ENCODE peak calls at places on chromosomes 12 and 14, in six cellular contexts. One of them, this sample, is unnamed.

GRCh38 chr14:58899317-58899713 is 261.6 kb downstream of the DACT1 start:
- ATAC-seq in upper lobe of left lung: no peak
- ATAC-seq in A549: peak; percentile 79
- ATAC-seq in K562: no peak
- ATAC-seq in HepG2: no peak
- ATAC-seq in GM12878: no peak
- ATAC-seq in this sample: peak; percentile 76

GRCh38 chr12:3933074-3933818 is 60.0 kb upstream of the PARP11 start:
- ATAC-seq in upper lobe of left lung: no peak
- ATAC-seq in A549: no peak
- ATAC-seq in K562: no peak
- ATAC-seq in HepG2: no peak
- ATAC-seq in GM12878: no peak
- ATAC-seq in this sample: no peak

GRCh38 chr12:106564678-106565329 is 18.0 kb upstream of the RFX4 start:
- ATAC-seq in GM12878: no peak
- ATAC-seq in K562: no peak
- ATAC-seq in A549: no peak
- ATAC-seq in upper lobe of left lung: no peak
- ATAC-seq in HepG2: no peak
- ATAC-seq in this sample: no peak

GRCh38 chr12:4530982-4531586 is 7.6 kb upstream of the RAD51AP1 start:
- ATAC-seq in GM12878: no peak
- ATAC-seq in K562: no peak
- ATAC-seq in upper lobe of left lung: no peak
- ATAC-seq in HepG2: no peak
- ATAC-seq in A549: no peak
- ATAC-seq in this sample: no peak

GRCh38 chr14:92877757-92878431 is 45.1 kb upstream of the CHGA start:
- ATAC-seq in K562: no peak
- ATAC-seq in GM12878: no peak
- ATAC-seq in A549: no peak
- ATAC-seq in HepG2: peak; percentile 95
- ATAC-seq in upper lobe of left lung: no peak
- ATAC-seq in this sample: peak; percentile 85

GRCh38 chr12:26112703-26113147 is 12.1 kb downstream of the BHLHE41 start:
- ATAC-seq in HepG2: no peak
- ATAC-seq in K562: no peak
- ATAC-seq in A549: no peak
- ATAC-seq in GM12878: no peak
- ATAC-seq in upper lobe of left lung: no peak
- ATAC-seq in this sample: no peak

GRCh38 chr12:12210983-12211382 is 55.9 kb downstream of the LRP6 start:
- ATAC-seq in GM12878: peak; percentile 89
- ATAC-seq in upper lobe of left lung: no peak
- ATAC-seq in K562: no peak
- ATAC-seq in HepG2: no peak
- ATAC-seq in A549: no peak
- ATAC-seq in this sample: no peak

GRCh38 chr14:79395061-79395460 is 816.2 kb downstream of the DIO2 start:
- ATAC-seq in HepG2: no peak
- ATAC-seq in A549: no peak
- ATAC-seq in upper lobe of left lung: no peak
- ATAC-seq in K562: no peak
- ATAC-seq in GM12878: no peak
- ATAC-seq in this sample: no peak

GRCh38 chr12:120067901-120068300 is 48.7 kb downstream of the RAB35 start:
- ATAC-seq in GM12878: no peak
- ATAC-seq in A549: no peak
- ATAC-seq in K562: no peak
- ATAC-seq in HepG2: no peak
- ATAC-seq in upper lobe of left lung: no peak
- ATAC-seq in this sample: no peak

GRCh38 chr14:73237219-73237785 is at the start of gene PAPLN:
- ATAC-seq in GM12878: peak; percentile 65
- ATAC-seq in K562: no peak
- ATAC-seq in HepG2: no peak
- ATAC-seq in A549: peak; percentile 70
- ATAC-seq in upper lobe of left lung: no peak
- ATAC-seq in this sample: peak; percentile 50

GRCh38 chr14:51382506-51382905 is 142.5 kb downstream of the TMX1 start:
- ATAC-seq in K562: no peak
- ATAC-seq in A549: no peak
- ATAC-seq in HepG2: no peak
- ATAC-seq in GM12878: no peak
- ATAC-seq in upper lobe of left lung: peak; percentile 73
- ATAC-seq in this sample: no peak

DNA sequence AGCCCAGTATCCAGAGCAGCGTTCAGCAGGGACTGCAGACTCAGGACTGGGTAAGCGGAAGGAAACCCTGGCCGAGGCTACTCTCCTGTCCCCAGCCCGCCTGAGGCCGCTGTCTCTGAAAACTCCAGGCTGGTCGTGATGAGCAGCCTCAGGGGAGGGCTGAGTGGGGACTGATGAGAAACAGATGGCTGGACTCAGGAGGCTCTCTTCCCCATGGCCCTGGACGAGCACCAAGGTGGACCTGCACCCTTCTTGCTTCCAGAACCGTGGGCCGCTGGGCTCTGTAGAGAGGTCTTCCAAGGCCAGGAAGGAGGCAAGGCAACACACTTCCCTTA is 1.1 kb downstream of the TEX22 start:
- ATAC-seq in upper lobe of left lung: no peak
- ATAC-seq in GM12878: no peak
- ATAC-seq in HepG2: no peak
- ATAC-seq in A549: no peak
- ATAC-seq in K562: no peak
- ATAC-seq in this sample: no peak
- H3K4me3 ChIP-seq in upper lobe of left lung: peak overlapping the region; percentile 94
- H3K4me3 ChIP-seq in GM12878: peak overlapping the region; percentile 88
- H3K4me3 ChIP-seq in HepG2: peak overlapping the region; percentile 98
- H3K4me3 ChIP-seq in A549: peak overlapping the region; percentile 100
- H3K4me3 ChIP-seq in K562: peak overlapping the region; percentile 71
- H3K4me3 ChIP-seq in this sample: peak overlapping the region; percentile 92

GRCh38 chr12:115859231-115859630 is 418.3 kb downstream of the MED13L start:
- ATAC-seq in upper lobe of left lung: no peak
- ATAC-seq in HepG2: no peak
- ATAC-seq in A549: no peak
- ATAC-seq in GM12878: no peak
- ATAC-seq in K562: no peak
- ATAC-seq in this sample: no peak

GRCh38 chr12:115857160-115857920 is 420.2 kb downstream of the MED13L start:
- ATAC-seq in A549: peak; percentile 77
- ATAC-seq in HepG2: peak; percentile 63
- ATAC-seq in K562: no peak
- ATAC-seq in GM12878: no peak
- ATAC-seq in upper lobe of left lung: no peak
- ATAC-seq in this sample: no peak

GRCh38 chr12:115852054-115852453 is 425.4 kb downstream of the MED13L start:
- ATAC-seq in K562: no peak
- ATAC-seq in A549: no peak
- ATAC-seq in GM12878: no peak
- ATAC-seq in upper lobe of left lung: no peak
- ATAC-seq in HepG2: no peak
- ATAC-seq in this sample: no peak

GRCh38 chr12:115860619-115861018 is 416.9 kb downstream of the MED13L start:
- ATAC-seq in K562: no peak
- ATAC-seq in GM12878: no peak
- ATAC-seq in A549: no peak
- ATAC-seq in upper lobe of left lung: no peak
- ATAC-seq in HepG2: no peak
- ATAC-seq in this sample: no peak

GRCh38 chr12:115857923-115858322 is 419.6 kb downstream of the MED13L start:
- ATAC-seq in GM12878: no peak
- ATAC-seq in upper lobe of left lung: no peak
- ATAC-seq in K562: no peak
- ATAC-seq in HepG2: no peak
- ATAC-seq in A549: peak; percentile 43
- ATAC-seq in this sample: no peak
- TF ChIP-seq EP300 in GM12878: no peak
- TF ChIP-seq EP300 in upper lobe of left lung: no peak
- TF ChIP-seq EP300 in K562: no peak
- TF ChIP-seq EP300 in HepG2: no peak
- TF ChIP-seq EP300 in A549: no peak
- TF ChIP-seq EP300 in this sample: no peak

DNA sequence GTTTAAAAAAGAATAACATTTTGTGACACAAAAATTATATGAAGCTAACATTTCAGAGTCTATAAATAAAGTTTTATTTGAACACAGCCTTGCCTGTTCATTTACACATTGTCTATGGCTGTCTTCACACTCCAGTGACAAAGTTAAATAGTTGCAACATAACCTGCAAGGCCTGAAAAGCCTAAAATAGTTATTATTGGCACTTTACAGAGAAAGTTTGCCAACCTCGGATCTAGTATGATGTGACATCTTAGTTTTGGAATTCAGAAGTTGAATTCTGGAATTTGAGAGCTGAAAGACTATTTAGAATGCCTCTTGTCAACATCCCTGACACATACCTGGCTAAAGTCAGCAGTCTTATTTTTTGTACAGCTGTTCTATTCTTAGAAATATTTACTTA is 68.3 kb downstream of the DYRK2 start:
- ATAC-seq in upper lobe of left lung: peak; percentile 56
- ATAC-seq in K562: no peak
- ATAC-seq in A549: no peak
- ATAC-seq in GM12878: no peak
- ATAC-seq in HepG2: no peak
- ATAC-seq in this sample: peak; percentile 93
- H3K4me3 ChIP-seq in upper lobe of left lung: no peak overlapping the region
- H3K4me3 ChIP-seq in K562: no peak overlapping the region
- H3K4me3 ChIP-seq in A549: no peak overlapping the region
- H3K4me3 ChIP-seq in GM12878: no peak overlapping the region
- H3K4me3 ChIP-seq in HepG2: no peak overlapping the region
- H3K4me3 ChIP-seq in this sample: no peak overlapping the region

GRCh38 chr14:81314443-81315175 is 85.5 kb downstream of the STON2 start:
- ATAC-seq in K562: no peak
- ATAC-seq in GM12878: no peak
- ATAC-seq in A549: no peak
- ATAC-seq in upper lobe of left lung: no peak
- ATAC-seq in HepG2: no peak
- ATAC-seq in this sample: no peak
- TF ChIP-seq EP300 in K562: no peak
- TF ChIP-seq EP300 in GM12878: no peak
- TF ChIP-seq EP300 in A549: no peak
- TF ChIP-seq EP300 in upper lobe of left lung: no peak
- TF ChIP-seq EP300 in HepG2: no peak
- TF ChIP-seq EP300 in this sample: no peak

GRCh38 chr12:129901256-129901655 is 2.6 kb downstream of the TMEM132D start:
- ATAC-seq in HepG2: no peak
- ATAC-seq in K562: no peak
- ATAC-seq in GM12878: no peak
- ATAC-seq in upper lobe of left lung: no peak
- ATAC-seq in A549: no peak
- ATAC-seq in this sample: no peak

GRCh38 chr12:129902371-129903091 is 1.3 kb downstream of the TMEM132D start:
- ATAC-seq in HepG2: no peak
- ATAC-seq in K562: no peak
- ATAC-seq in upper lobe of left lung: no peak
- ATAC-seq in GM12878: no peak
- ATAC-seq in A549: no peak
- ATAC-seq in this sample: no peak

GRCh38 chr12:129903092-129903945 is 506 bp downstream of the TMEM132D start:
- ATAC-seq in HepG2: no peak
- ATAC-seq in GM12878: no peak
- ATAC-seq in upper lobe of left lung: no peak
- ATAC-seq in K562: no peak
- ATAC-seq in A549: no peak
- ATAC-seq in this sample: no peak

GRCh38 chr12:129900306-129900705 is 3.5 kb downstream of the TMEM132D start:
- ATAC-seq in A549: no peak
- ATAC-seq in GM12878: no peak
- ATAC-seq in upper lobe of left lung: no peak
- ATAC-seq in HepG2: no peak
- ATAC-seq in K562: no peak
- ATAC-seq in this sample: no peak

GRCh38 chr12:129903956-129904769 is at the start of gene TMEM132D:
- ATAC-seq in upper lobe of left lung: no peak
- ATAC-seq in A549: no peak
- ATAC-seq in GM12878: no peak
- ATAC-seq in K562: no peak
- ATAC-seq in HepG2: no peak
- ATAC-seq in this sample: no peak
- H3K4me3 ChIP-seq in upper lobe of left lung: no peak within 1 kb of the TSS
- H3K4me3 ChIP-seq in A549: no peak within 1 kb of the TSS
- H3K4me3 ChIP-seq in GM12878: no peak within 1 kb of the TSS
- H3K4me3 ChIP-seq in K562: no peak within 1 kb of the TSS
- H3K4me3 ChIP-seq in HepG2: no peak within 1 kb of the TSS
- H3K4me3 ChIP-seq in this sample: no peak within 1 kb of the TSS

GRCh38 chr12:94208433-94208921 is 60.1 kb downstream of the PLXNC1 start:
- ATAC-seq in K562: peak; percentile 73
- ATAC-seq in HepG2: no peak
- ATAC-seq in GM12878: peak; percentile 68
- ATAC-seq in upper lobe of left lung: no peak
- ATAC-seq in A549: no peak
- ATAC-seq in this sample: peak; percentile 51

GRCh38 chr12:94205738-94206310 is 57.4 kb downstream of the PLXNC1 start:
- ATAC-seq in K562: no peak
- ATAC-seq in A549: no peak
- ATAC-seq in HepG2: no peak
- ATAC-seq in upper lobe of left lung: no peak
- ATAC-seq in GM12878: peak; percentile 16
- ATAC-seq in this sample: no peak

GRCh38 chr12:94206886-94207285 is 58.5 kb downstream of the PLXNC1 start:
- ATAC-seq in upper lobe of left lung: no peak
- ATAC-seq in A549: no peak
- ATAC-seq in HepG2: no peak
- ATAC-seq in K562: no peak
- ATAC-seq in GM12878: no peak
- ATAC-seq in this sample: no peak

GRCh38 chr12:94209240-94209639 is 60.9 kb downstream of the PLXNC1 start:
- ATAC-seq in A549: no peak
- ATAC-seq in HepG2: no peak
- ATAC-seq in GM12878: no peak
- ATAC-seq in upper lobe of left lung: no peak
- ATAC-seq in K562: no peak
- ATAC-seq in this sample: no peak

DNA sequence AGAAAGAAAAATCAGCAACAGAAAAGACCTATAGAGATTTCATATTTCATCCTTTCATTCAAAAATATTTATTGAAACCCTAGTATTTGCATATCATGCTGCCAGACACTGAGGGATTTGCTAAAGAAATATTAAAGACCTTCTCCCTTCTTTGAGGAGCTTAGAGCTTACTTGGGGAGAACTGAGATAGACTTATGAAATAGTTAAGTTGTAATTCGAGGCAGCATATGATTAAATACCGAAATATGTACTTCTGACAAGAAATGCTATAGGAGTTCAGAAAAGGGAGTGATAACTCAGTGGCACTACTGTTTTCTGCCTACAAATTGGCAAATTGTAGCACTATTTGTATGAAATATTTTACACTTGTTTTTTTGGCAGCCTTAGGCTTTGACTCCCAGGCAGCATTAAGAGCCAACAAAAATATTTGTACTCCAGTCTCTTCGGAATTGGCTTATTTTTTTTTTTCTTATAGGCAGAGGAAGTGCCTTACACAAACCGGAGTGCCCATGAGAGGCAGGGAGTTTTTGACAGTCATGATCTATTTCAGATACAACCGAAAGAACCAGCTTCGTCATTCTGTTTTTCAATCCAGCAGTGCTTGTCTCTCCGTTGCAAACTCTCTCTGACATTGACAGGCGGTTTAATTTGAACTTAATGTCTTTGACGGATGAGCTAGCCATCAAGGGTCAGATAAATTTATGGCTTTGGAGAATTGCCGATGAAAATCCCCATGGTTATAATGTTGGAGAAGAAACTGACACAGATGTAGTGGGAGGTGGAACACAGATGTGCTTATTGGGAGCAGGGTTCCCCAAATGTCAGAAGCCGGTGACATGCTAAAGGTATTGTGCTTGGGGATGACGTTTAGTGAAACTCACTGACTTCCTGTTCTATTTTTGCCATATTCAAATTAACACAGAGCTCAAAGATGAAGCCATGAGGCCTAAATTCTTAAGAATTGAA is 59.4 kb downstream of the PLXNC1 start:
- ATAC-seq in K562: peak; percentile 78
- ATAC-seq in A549: no peak
- ATAC-seq in HepG2: no peak
- ATAC-seq in upper lobe of left lung: no peak
- ATAC-seq in GM12878: peak; percentile 78
- ATAC-seq in this sample: peak; percentile 39
- TF ChIP-seq EP300 in K562: peak; percentile 51
- TF ChIP-seq EP300 in A549: no peak
- TF ChIP-seq EP300 in HepG2: no peak
- TF ChIP-seq EP300 in upper lobe of left lung: no peak
- TF ChIP-seq EP300 in GM12878: no peak
- TF ChIP-seq EP300 in this sample: no peak